ENCODE peak calls at places on chromosome 12, in four cellular contexts. L is C1 segment of cervical spinal cord, J is psoas muscle, F is NCI-H460. G is an unnamed sample.

GRCh38 chr12:40693503-40693863 is 1.2 kb downstream of the CNTN1 start:
- DNase-seq in F (peak; percentile 54), L (peak; percentile 93), J (peak; percentile 31), G (peak; percentile 44)

GRCh38 chr12:119728437-119728730 is 60.5 kb downstream of the PRKAB1 start:
- DNase-seq in L (peak; percentile 83), J (no peak), F (no peak), G (no peak)

GRCh38 chr12:2940564-2940963 is 18.6 kb upstream of the TEAD4 start:
- DNase-seq in F (no peak), L (peak; percentile 59), J (no peak), G (no peak)

GRCh38 chr12:10618338-10618987 is 5.1 kb upstream of the MAGOHB start:
- DNase-seq in L (no peak), F (peak; percentile 42), J (no peak), G (no peak)

GRCh38 chr12:46518729-46519128 is 146.2 kb upstream of the SLC38A2 start:
- DNase-seq in L (no peak), J (no peak), F (no peak), G (no peak)

GRCh38 chr12:94150483-94151225 is 2.3 kb downstream of the PLXNC1 start:
- DNase-seq in F (no peak), L (peak; percentile 71), J (no peak), G (no peak)

GRCh38 chr12:104974626-104975290 is 11.4 kb upstream of the NOPCHAP1 start:
- DNase-seq in L (no peak), F (no peak), J (no peak), G (no peak)

GRCh38 chr12:57237952-57238853 is 8.7 kb downstream of the SHMT2 start:
- DNase-seq in F (no peak), L (no peak), J (peak; percentile 49), G (peak; percentile 49)

GRCh38 chr12:81176796-81177195 is 98.9 kb downstream of the ACSS3 start:
- DNase-seq in L (no peak), F (no peak), J (no peak), G (no peak)

GRCh38 chr12:45130881-45131281 is 80.0 kb upstream of the DBX2 start:
- DNase-seq in L (no peak), J (peak; percentile 30), F (peak; percentile 60), G (no peak)

G was measured in lower lobe of right lung.